ENCODE peak calls at places on chromosomes 1 and 21, in six cellular contexts. One of them, this sample, is unnamed. For H3K27me3, the result is how much of the 10 kb centered on the place peaks cover.

GRCh38 chr1:119783354-119784126 is 14.8 kb upstream of the HMGCS2 start:
- DNase-seq in lower lobe of right lung: no peak
- DNase-seq in psoas muscle: no peak
- DNase-seq in bronchial epithelial cell: peak
- DNase-seq in upper lobe of right lung: no peak
- DNase-seq in cardiac muscle cell: peak
- DNase-seq in this sample: no peak

GRCh38 chr1:109379422-109379821 is 18.3 kb downstream of the SORT1 start:
- DNase-seq in lower lobe of right lung: no peak
- DNase-seq in psoas muscle: no peak
- DNase-seq in bronchial epithelial cell: no peak
- DNase-seq in upper lobe of right lung: no peak
- DNase-seq in cardiac muscle cell: no peak
- DNase-seq in this sample: no peak

GRCh38 chr1:93963585-93963984 is 54.4 kb upstream of the GCLM start:
- DNase-seq in lower lobe of right lung: no peak
- DNase-seq in psoas muscle: no peak
- DNase-seq in bronchial epithelial cell: peak
- DNase-seq in upper lobe of right lung: no peak
- DNase-seq in cardiac muscle cell: peak
- DNase-seq in this sample: no peak

GRCh38 chr1:101898137-101898536 is 98.6 kb downstream of the OLFM3 start:
- DNase-seq in lower lobe of right lung: no peak
- DNase-seq in psoas muscle: no peak
- DNase-seq in bronchial epithelial cell: no peak
- DNase-seq in upper lobe of right lung: no peak
- DNase-seq in cardiac muscle cell: no peak
- DNase-seq in this sample: no peak

GRCh38 chr21:36504067-36505058 is 24.4 kb upstream of the CLDN14 start:
- DNase-seq in lower lobe of right lung: no peak
- DNase-seq in psoas muscle: no peak
- DNase-seq in bronchial epithelial cell: peak
- DNase-seq in upper lobe of right lung: no peak
- DNase-seq in cardiac muscle cell: peak
- DNase-seq in this sample: peak

GRCh38 chr1:1361982-1362423 is 3.6 kb upstream of the MXRA8 start:
- DNase-seq in lower lobe of right lung: no peak
- DNase-seq in psoas muscle: peak
- DNase-seq in bronchial epithelial cell: no peak
- DNase-seq in upper lobe of right lung: no peak
- DNase-seq in cardiac muscle cell: peak
- DNase-seq in this sample: peak

GRCh38 chr1:12412439-12412838 is 182.6 kb downstream of the VPS13D start:
- DNase-seq in lower lobe of right lung: no peak
- DNase-seq in psoas muscle: no peak
- DNase-seq in bronchial epithelial cell: no peak
- DNase-seq in upper lobe of right lung: no peak
- DNase-seq in cardiac muscle cell: no peak
- DNase-seq in this sample: no peak

GRCh38 chr1:240005997-240006650 is 85.6 kb upstream of the FMN2 start:
- DNase-seq in lower lobe of right lung: no peak
- DNase-seq in psoas muscle: no peak
- DNase-seq in bronchial epithelial cell: no peak
- DNase-seq in upper lobe of right lung: no peak
- DNase-seq in cardiac muscle cell: no peak
- DNase-seq in this sample: peak

GRCh38 chr1:115338457-115338820 is 390 bp upstream of the NGF start:
- DNase-seq in lower lobe of right lung: no peak
- DNase-seq in psoas muscle: no peak
- DNase-seq in bronchial epithelial cell: no peak
- DNase-seq in upper lobe of right lung: peak
- DNase-seq in cardiac muscle cell: no peak
- DNase-seq in this sample: no peak

GRCh38 chr21:35333831-35334593 is 284.9 kb upstream of the RUNX1 start:
- DNase-seq in lower lobe of right lung: peak
- DNase-seq in psoas muscle: no peak
- DNase-seq in bronchial epithelial cell: no peak
- DNase-seq in upper lobe of right lung: peak
- DNase-seq in cardiac muscle cell: no peak
- DNase-seq in this sample: no peak

GRCh38 chr1:162171078-162171477 is 101.6 kb downstream of the NOS1AP start:
- DNase-seq in lower lobe of right lung: no peak
- DNase-seq in psoas muscle: no peak
- DNase-seq in bronchial epithelial cell: no peak
- DNase-seq in upper lobe of right lung: no peak
- DNase-seq in cardiac muscle cell: no peak
- DNase-seq in this sample: no peak

GRCh38 chr1:43822040-43822439 is 111.6 kb upstream of the ARTN start:
- DNase-seq in lower lobe of right lung: no peak
- DNase-seq in psoas muscle: no peak
- DNase-seq in bronchial epithelial cell: peak
- DNase-seq in upper lobe of right lung: no peak
- DNase-seq in cardiac muscle cell: peak
- DNase-seq in this sample: peak

GRCh38 chr21:44929242-44929798 is 8.6 kb upstream of the ITGB2 start:
- DNase-seq in lower lobe of right lung: peak
- DNase-seq in psoas muscle: no peak
- DNase-seq in bronchial epithelial cell: no peak
- DNase-seq in upper lobe of right lung: no peak
- DNase-seq in cardiac muscle cell: no peak
- DNase-seq in this sample: no peak

GRCh38 chr1:175367039-175367758 is 174.6 kb upstream of the KIAA0040 start:
- DNase-seq in lower lobe of right lung: no peak
- DNase-seq in psoas muscle: no peak
- DNase-seq in bronchial epithelial cell: no peak
- DNase-seq in upper lobe of right lung: no peak
- DNase-seq in cardiac muscle cell: no peak
- DNase-seq in this sample: no peak

GRCh38 chr1:246583056-246583440 is 16.8 kb downstream of the CNST start:
- DNase-seq in lower lobe of right lung: no peak
- DNase-seq in psoas muscle: no peak
- DNase-seq in bronchial epithelial cell: no peak
- DNase-seq in upper lobe of right lung: no peak
- DNase-seq in cardiac muscle cell: no peak
- DNase-seq in this sample: no peak

GRCh38 chr1:8671313-8671917 is 146.0 kb downstream of the RERE start:
- DNase-seq in lower lobe of right lung: no peak
- DNase-seq in psoas muscle: no peak
- DNase-seq in bronchial epithelial cell: peak
- DNase-seq in upper lobe of right lung: no peak
- DNase-seq in cardiac muscle cell: peak
- DNase-seq in this sample: peak

GRCh38 chr21:44908496-44908895 is 12.2 kb downstream of the ITGB2 start:
- DNase-seq in lower lobe of right lung: no peak
- DNase-seq in psoas muscle: no peak
- DNase-seq in bronchial epithelial cell: no peak
- DNase-seq in upper lobe of right lung: no peak
- DNase-seq in cardiac muscle cell: peak
- DNase-seq in this sample: no peak

GRCh38 chr1:189859385-189859977 is 618.2 kb downstream of the BRINP3 start:
- DNase-seq in lower lobe of right lung: no peak
- DNase-seq in psoas muscle: no peak
- DNase-seq in bronchial epithelial cell: no peak
- DNase-seq in upper lobe of right lung: no peak
- DNase-seq in cardiac muscle cell: peak
- DNase-seq in this sample: peak

GRCh38 chr1:177779325-177779965 is 190.4 kb downstream of the SEC16B start:
- DNase-seq in lower lobe of right lung: no peak
- DNase-seq in psoas muscle: no peak
- DNase-seq in bronchial epithelial cell: no peak
- DNase-seq in upper lobe of right lung: no peak
- DNase-seq in cardiac muscle cell: no peak
- DNase-seq in this sample: peak

GRCh38 chr21:25639167-25639921 is at the start of gene JAM2:
- DNase-seq in lower lobe of right lung: peak
- DNase-seq in psoas muscle: peak
- DNase-seq in bronchial epithelial cell: no peak
- DNase-seq in upper lobe of right lung: peak
- DNase-seq in cardiac muscle cell: peak
- DNase-seq in this sample: peak

GRCh38 chr1:207925210-207925609 is 14.3 kb upstream of the CD34 start:
- DNase-seq in lower lobe of right lung: no peak
- DNase-seq in psoas muscle: peak
- DNase-seq in bronchial epithelial cell: peak
- DNase-seq in upper lobe of right lung: no peak
- DNase-seq in cardiac muscle cell: peak
- DNase-seq in this sample: peak

GRCh38 chr1:41500378-41500777 is 15.9 kb upstream of the EDN2 start:
- DNase-seq in lower lobe of right lung: peak
- DNase-seq in psoas muscle: peak
- DNase-seq in bronchial epithelial cell: peak
- DNase-seq in upper lobe of right lung: peak
- DNase-seq in cardiac muscle cell: no peak
- DNase-seq in this sample: no peak

GRCh38 chr1:44576456-44577150 is 97.7 kb downstream of the TMEM53 start:
- DNase-seq in lower lobe of right lung: no peak
- DNase-seq in psoas muscle: no peak
- DNase-seq in bronchial epithelial cell: peak
- DNase-seq in upper lobe of right lung: no peak
- DNase-seq in cardiac muscle cell: peak
- DNase-seq in this sample: peak

GRCh38 chr1:166977951-166978350 is 2.6 kb upstream of the ILDR2 start:
- DNase-seq in lower lobe of right lung: no peak
- DNase-seq in psoas muscle: no peak
- DNase-seq in bronchial epithelial cell: no peak
- DNase-seq in upper lobe of right lung: no peak
- DNase-seq in cardiac muscle cell: no peak
- DNase-seq in this sample: no peak
- H3K27me3 ChIP-seq in lower lobe of right lung: under half
- H3K27me3 ChIP-seq in psoas muscle: under half
- H3K27me3 ChIP-seq in bronchial epithelial cell: under half
- H3K27me3 ChIP-seq in upper lobe of right lung: under half
- H3K27me3 ChIP-seq in cardiac muscle cell: half or more
- H3K27me3 ChIP-seq in this sample: under half

DNA sequence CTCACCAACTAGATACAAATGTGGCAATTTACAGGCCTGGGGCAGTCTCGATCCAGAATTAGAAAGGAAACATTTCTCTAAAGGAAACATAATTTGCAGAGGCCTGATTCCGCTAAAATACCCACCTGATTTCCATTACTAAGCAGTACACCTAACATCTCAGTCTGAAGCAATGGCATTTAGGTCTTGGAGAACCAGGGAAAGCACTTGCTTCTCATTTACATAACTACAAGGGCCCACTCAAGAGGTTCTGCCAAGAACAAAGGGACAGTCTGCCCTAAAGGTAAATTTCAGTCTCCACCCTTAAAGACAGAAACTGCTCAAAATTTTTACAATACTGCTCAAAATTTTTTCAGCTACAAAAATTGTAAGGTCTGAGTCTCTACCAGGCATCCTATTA is 123.7 kb upstream of the GJB5 start:
- DNase-seq in lower lobe of right lung: no peak
- DNase-seq in psoas muscle: no peak
- DNase-seq in bronchial epithelial cell: no peak
- DNase-seq in upper lobe of right lung: no peak
- DNase-seq in cardiac muscle cell: no peak
- DNase-seq in this sample: no peak
- H3K27me3 ChIP-seq in lower lobe of right lung: under half
- H3K27me3 ChIP-seq in psoas muscle: under half
- H3K27me3 ChIP-seq in bronchial epithelial cell: under half
- H3K27me3 ChIP-seq in upper lobe of right lung: under half
- H3K27me3 ChIP-seq in cardiac muscle cell: under half
- H3K27me3 ChIP-seq in this sample: under half

DNA sequence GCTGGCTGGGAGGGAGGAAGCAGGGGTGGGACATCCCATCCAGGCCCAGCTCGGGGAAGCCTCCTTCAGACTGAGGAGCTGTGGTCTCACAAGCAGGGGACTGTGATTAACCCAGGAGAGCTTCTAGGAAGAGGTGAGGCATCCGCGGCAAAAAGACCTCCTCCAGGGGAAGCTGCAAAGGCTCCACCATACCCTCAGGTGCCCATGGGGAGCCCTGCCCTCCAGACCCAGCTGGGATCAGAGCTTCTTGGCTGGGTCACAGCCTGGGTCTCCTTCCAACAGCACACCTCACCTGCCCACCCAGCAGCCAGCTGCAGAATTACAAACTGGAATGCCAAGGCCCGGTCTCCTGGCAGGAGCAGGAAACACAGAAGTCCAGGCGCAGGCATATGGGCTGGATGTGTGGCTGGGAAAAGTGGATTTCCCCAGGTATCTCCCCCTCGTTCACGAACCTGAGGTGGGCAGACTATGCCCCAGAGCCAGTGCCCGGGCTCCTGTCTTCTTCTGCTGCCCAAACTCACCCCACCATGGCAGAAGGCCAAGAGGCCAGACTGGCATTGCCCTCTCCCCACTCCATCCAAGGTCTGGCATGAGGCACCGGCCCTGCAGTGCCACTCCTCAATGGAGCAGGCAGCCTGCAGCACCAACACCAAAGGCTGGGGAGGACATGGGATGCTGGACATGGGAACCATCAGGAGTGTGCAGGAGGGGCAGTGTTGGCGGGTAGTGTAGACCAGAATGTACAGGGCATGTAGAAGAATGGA is 15.4 kb upstream of the ARF1 start:
- DNase-seq in lower lobe of right lung: no peak
- DNase-seq in psoas muscle: no peak
- DNase-seq in bronchial epithelial cell: no peak
- DNase-seq in upper lobe of right lung: peak
- DNase-seq in cardiac muscle cell: no peak
- DNase-seq in this sample: no peak
- H3K27me3 ChIP-seq in lower lobe of right lung: half or more
- H3K27me3 ChIP-seq in psoas muscle: under half
- H3K27me3 ChIP-seq in bronchial epithelial cell: under half
- H3K27me3 ChIP-seq in upper lobe of right lung: half or more
- H3K27me3 ChIP-seq in cardiac muscle cell: under half
- H3K27me3 ChIP-seq in this sample: under half

GRCh38 chr1:36693116-36693515 is 210.4 kb upstream of the CSF3R start:
- DNase-seq in lower lobe of right lung: no peak
- DNase-seq in psoas muscle: no peak
- DNase-seq in bronchial epithelial cell: no peak
- DNase-seq in upper lobe of right lung: no peak
- DNase-seq in cardiac muscle cell: no peak
- DNase-seq in this sample: no peak

GRCh38 chr1:36693652-36694051 is 210.9 kb upstream of the CSF3R start:
- DNase-seq in lower lobe of right lung: no peak
- DNase-seq in psoas muscle: no peak
- DNase-seq in bronchial epithelial cell: no peak
- DNase-seq in upper lobe of right lung: no peak
- DNase-seq in cardiac muscle cell: no peak
- DNase-seq in this sample: no peak

GRCh38 chr1:36692465-36692864 is 209.8 kb upstream of the CSF3R start:
- DNase-seq in lower lobe of right lung: no peak
- DNase-seq in psoas muscle: no peak
- DNase-seq in bronchial epithelial cell: no peak
- DNase-seq in upper lobe of right lung: no peak
- DNase-seq in cardiac muscle cell: no peak
- DNase-seq in this sample: no peak

GRCh38 chr1:36687312-36687711 is 204.6 kb upstream of the CSF3R start:
- DNase-seq in lower lobe of right lung: no peak
- DNase-seq in psoas muscle: no peak
- DNase-seq in bronchial epithelial cell: no peak
- DNase-seq in upper lobe of right lung: no peak
- DNase-seq in cardiac muscle cell: no peak
- DNase-seq in this sample: no peak

DNA sequence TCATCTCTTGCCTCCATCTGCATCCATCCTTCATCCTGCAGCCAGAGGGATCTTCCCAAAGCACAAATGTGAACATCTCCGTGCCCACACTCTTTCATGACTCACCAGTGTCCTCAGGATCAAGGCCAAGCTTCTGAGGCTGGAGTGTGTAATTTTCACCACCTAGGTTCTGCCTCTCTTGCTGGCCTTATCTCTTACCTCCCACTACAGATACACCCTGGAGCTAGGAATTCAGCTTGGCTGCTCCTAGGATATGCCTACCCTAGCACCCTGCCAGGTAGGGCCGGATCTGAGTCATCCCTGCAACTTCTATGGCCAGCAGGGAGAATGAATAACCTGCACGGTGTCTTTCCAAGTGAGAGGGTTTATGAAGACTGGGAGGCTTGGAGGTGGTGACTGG is 208.7 kb upstream of the CSF3R start:
- DNase-seq in lower lobe of right lung: no peak
- DNase-seq in psoas muscle: no peak
- DNase-seq in bronchial epithelial cell: peak
- DNase-seq in upper lobe of right lung: no peak
- DNase-seq in cardiac muscle cell: no peak
- DNase-seq in this sample: no peak
- H3K27me3 ChIP-seq in lower lobe of right lung: under half
- H3K27me3 ChIP-seq in psoas muscle: under half
- H3K27me3 ChIP-seq in bronchial epithelial cell: under half
- H3K27me3 ChIP-seq in upper lobe of right lung: under half
- H3K27me3 ChIP-seq in cardiac muscle cell: under half
- H3K27me3 ChIP-seq in this sample: under half

This sample was measured in SJCRH30.